ENCODE peak calls at places on chromosomes 7 and 10, in seven cellular contexts. One of them, this sample, is unnamed.

GRCh38 chr7:131159961-131160361 is 167.7 kb upstream of the MKLN1 start:
- DNase-seq in ovary: no peak
- DNase-seq in NCI-H1092 treated with DMSO at 0.1 percent for 48 hours: no peak
- DNase-seq in mesothelial cell of epicardium: no peak
- DNase-seq in NK-92 treated with Interleukin-12 subunit alpha and Interleukin-12 subunit beta, amount 100 ng/mL, for 24 hours: no peak
- DNase-seq in LoVo: no peak
- DNase-seq in A549: no peak
- DNase-seq in this sample: no peak

GRCh38 chr7:144513332-144513731 is 109.8 kb upstream of the NOBOX start:
- DNase-seq in ovary: no peak
- DNase-seq in NCI-H1092 treated with DMSO at 0.1 percent for 48 hours: peak; percentile 69
- DNase-seq in mesothelial cell of epicardium: no peak
- DNase-seq in NK-92 treated with Interleukin-12 subunit alpha and Interleukin-12 subunit beta, amount 100 ng/mL, for 24 hours: no peak
- DNase-seq in LoVo: no peak
- DNase-seq in A549: peak; percentile 2
- DNase-seq in this sample: peak; percentile 57

GRCh38 chr10:96339956-96340904 is 18.6 kb downstream of the OPALIN start:
- DNase-seq in ovary: no peak
- DNase-seq in NCI-H1092 treated with DMSO at 0.1 percent for 48 hours: peak; percentile 61
- DNase-seq in mesothelial cell of epicardium: peak; percentile 64
- DNase-seq in NK-92 treated with Interleukin-12 subunit alpha and Interleukin-12 subunit beta, amount 100 ng/mL, for 24 hours: peak; percentile 25
- DNase-seq in LoVo: peak; percentile 27
- DNase-seq in A549: peak; percentile 36
- DNase-seq in this sample: peak; percentile 76

GRCh38 chr7:17986826-17987225 is 40.8 kb downstream of the PRPS1L1 start:
- DNase-seq in ovary: no peak
- DNase-seq in NCI-H1092 treated with DMSO at 0.1 percent for 48 hours: no peak
- DNase-seq in mesothelial cell of epicardium: no peak
- DNase-seq in NK-92 treated with Interleukin-12 subunit alpha and Interleukin-12 subunit beta, amount 100 ng/mL, for 24 hours: no peak
- DNase-seq in LoVo: peak; percentile 80
- DNase-seq in A549: no peak
- DNase-seq in this sample: no peak

GRCh38 chr10:13439771-13440708 is 88.8 kb downstream of the BEND7 start:
- DNase-seq in ovary: peak; percentile 27
- DNase-seq in NCI-H1092 treated with DMSO at 0.1 percent for 48 hours: peak; percentile 44
- DNase-seq in mesothelial cell of epicardium: peak; percentile 79
- DNase-seq in NK-92 treated with Interleukin-12 subunit alpha and Interleukin-12 subunit beta, amount 100 ng/mL, for 24 hours: no peak
- DNase-seq in LoVo: peak; percentile 69
- DNase-seq in A549: peak; percentile 69
- DNase-seq in this sample: peak; percentile 48

GRCh38 chr10:72832701-72833100 is 60.8 kb upstream of the OIT3 start:
- DNase-seq in ovary: no peak
- DNase-seq in NCI-H1092 treated with DMSO at 0.1 percent for 48 hours: no peak
- DNase-seq in mesothelial cell of epicardium: no peak
- DNase-seq in NK-92 treated with Interleukin-12 subunit alpha and Interleukin-12 subunit beta, amount 100 ng/mL, for 24 hours: no peak
- DNase-seq in LoVo: no peak
- DNase-seq in A549: no peak
- DNase-seq in this sample: no peak

GRCh38 chr7:116164552-116164951 is 45.8 kb upstream of the TES start:
- DNase-seq in ovary: no peak
- DNase-seq in NCI-H1092 treated with DMSO at 0.1 percent for 48 hours: no peak
- DNase-seq in mesothelial cell of epicardium: no peak
- DNase-seq in NK-92 treated with Interleukin-12 subunit alpha and Interleukin-12 subunit beta, amount 100 ng/mL, for 24 hours: no peak
- DNase-seq in LoVo: no peak
- DNase-seq in A549: no peak
- DNase-seq in this sample: no peak

GRCh38 chr7:70156052-70156451 is 557.8 kb downstream of the AUTS2 start:
- DNase-seq in ovary: no peak
- DNase-seq in NCI-H1092 treated with DMSO at 0.1 percent for 48 hours: no peak
- DNase-seq in mesothelial cell of epicardium: no peak
- DNase-seq in NK-92 treated with Interleukin-12 subunit alpha and Interleukin-12 subunit beta, amount 100 ng/mL, for 24 hours: no peak
- DNase-seq in LoVo: no peak
- DNase-seq in A549: no peak
- DNase-seq in this sample: no peak

GRCh38 chr7:42127232-42127622 is 109.8 kb downstream of the GLI3 start:
- DNase-seq in ovary: no peak
- DNase-seq in NCI-H1092 treated with DMSO at 0.1 percent for 48 hours: no peak
- DNase-seq in mesothelial cell of epicardium: no peak
- DNase-seq in NK-92 treated with Interleukin-12 subunit alpha and Interleukin-12 subunit beta, amount 100 ng/mL, for 24 hours: no peak
- DNase-seq in LoVo: no peak
- DNase-seq in A549: no peak
- DNase-seq in this sample: no peak

GRCh38 chr7:20217193-20217948 is at the start of gene MACC1:
- DNase-seq in ovary: no peak
- DNase-seq in NCI-H1092 treated with DMSO at 0.1 percent for 48 hours: peak; percentile 62
- DNase-seq in mesothelial cell of epicardium: peak; percentile 41
- DNase-seq in NK-92 treated with Interleukin-12 subunit alpha and Interleukin-12 subunit beta, amount 100 ng/mL, for 24 hours: peak; percentile 11
- DNase-seq in LoVo: peak; percentile 92
- DNase-seq in A549: no peak
- DNase-seq in this sample: no peak

GRCh38 chr7:140972876-140973829 is 41.6 kb downstream of the MRPS33 start:
- DNase-seq in ovary: no peak
- DNase-seq in NCI-H1092 treated with DMSO at 0.1 percent for 48 hours: no peak
- DNase-seq in mesothelial cell of epicardium: no peak
- DNase-seq in NK-92 treated with Interleukin-12 subunit alpha and Interleukin-12 subunit beta, amount 100 ng/mL, for 24 hours: no peak
- DNase-seq in LoVo: no peak
- DNase-seq in A549: no peak
- DNase-seq in this sample: peak; percentile 14

GRCh38 chr10:91545817-91546216 is 87.1 kb downstream of the PPP1R3C start:
- DNase-seq in ovary: no peak
- DNase-seq in NCI-H1092 treated with DMSO at 0.1 percent for 48 hours: no peak
- DNase-seq in mesothelial cell of epicardium: no peak
- DNase-seq in NK-92 treated with Interleukin-12 subunit alpha and Interleukin-12 subunit beta, amount 100 ng/mL, for 24 hours: no peak
- DNase-seq in LoVo: no peak
- DNase-seq in A549: no peak
- DNase-seq in this sample: no peak

GRCh38 chr10:127193125-127193524 is 3.3 kb downstream of the INSYN2A start:
- DNase-seq in ovary: no peak
- DNase-seq in NCI-H1092 treated with DMSO at 0.1 percent for 48 hours: no peak
- DNase-seq in mesothelial cell of epicardium: no peak
- DNase-seq in NK-92 treated with Interleukin-12 subunit alpha and Interleukin-12 subunit beta, amount 100 ng/mL, for 24 hours: no peak
- DNase-seq in LoVo: no peak
- DNase-seq in A549: no peak
- DNase-seq in this sample: no peak

GRCh38 chr10:67818323-67818722 is 19.7 kb downstream of the DNAJC12 start:
- DNase-seq in ovary: no peak
- DNase-seq in NCI-H1092 treated with DMSO at 0.1 percent for 48 hours: no peak
- DNase-seq in mesothelial cell of epicardium: no peak
- DNase-seq in NK-92 treated with Interleukin-12 subunit alpha and Interleukin-12 subunit beta, amount 100 ng/mL, for 24 hours: no peak
- DNase-seq in LoVo: peak; percentile 58
- DNase-seq in A549: peak; percentile 73
- DNase-seq in this sample: no peak

GRCh38 chr10:8369666-8370065 is 315.2 kb downstream of the GATA3 start:
- DNase-seq in ovary: no peak
- DNase-seq in NCI-H1092 treated with DMSO at 0.1 percent for 48 hours: no peak
- DNase-seq in mesothelial cell of epicardium: no peak
- DNase-seq in NK-92 treated with Interleukin-12 subunit alpha and Interleukin-12 subunit beta, amount 100 ng/mL, for 24 hours: no peak
- DNase-seq in LoVo: peak; percentile 20
- DNase-seq in A549: no peak
- DNase-seq in this sample: no peak

GRCh38 chr7:129332354-129333056 is 101.7 kb upstream of the STRIP2 start:
- DNase-seq in ovary: no peak
- DNase-seq in NCI-H1092 treated with DMSO at 0.1 percent for 48 hours: no peak
- DNase-seq in mesothelial cell of epicardium: no peak
- DNase-seq in NK-92 treated with Interleukin-12 subunit alpha and Interleukin-12 subunit beta, amount 100 ng/mL, for 24 hours: no peak
- DNase-seq in LoVo: no peak
- DNase-seq in A549: peak; percentile 21
- DNase-seq in this sample: no peak

GRCh38 chr7:94420321-94420720 is 25.6 kb downstream of the COL1A2 start:
- DNase-seq in ovary: no peak
- DNase-seq in NCI-H1092 treated with DMSO at 0.1 percent for 48 hours: no peak
- DNase-seq in mesothelial cell of epicardium: no peak
- DNase-seq in NK-92 treated with Interleukin-12 subunit alpha and Interleukin-12 subunit beta, amount 100 ng/mL, for 24 hours: no peak
- DNase-seq in LoVo: no peak
- DNase-seq in A549: no peak
- DNase-seq in this sample: no peak

GRCh38 chr7:139645572-139646523 is 122.4 kb downstream of the CLEC2L start:
- DNase-seq in ovary: peak; percentile 73
- DNase-seq in NCI-H1092 treated with DMSO at 0.1 percent for 48 hours: peak; percentile 80
- DNase-seq in mesothelial cell of epicardium: peak; percentile 86
- DNase-seq in NK-92 treated with Interleukin-12 subunit alpha and Interleukin-12 subunit beta, amount 100 ng/mL, for 24 hours: peak; percentile 50
- DNase-seq in LoVo: peak; percentile 84
- DNase-seq in A549: peak; percentile 62
- DNase-seq in this sample: peak; percentile 85

GRCh38 chr7:135100856-135101255 is 47.0 kb upstream of the TMEM140 start:
- DNase-seq in ovary: no peak
- DNase-seq in NCI-H1092 treated with DMSO at 0.1 percent for 48 hours: no peak
- DNase-seq in mesothelial cell of epicardium: no peak
- DNase-seq in NK-92 treated with Interleukin-12 subunit alpha and Interleukin-12 subunit beta, amount 100 ng/mL, for 24 hours: no peak
- DNase-seq in LoVo: no peak
- DNase-seq in A549: no peak
- DNase-seq in this sample: no peak

GRCh38 chr7:50349963-50350944 is 45.7 kb downstream of the IKZF1 start:
- DNase-seq in ovary: no peak
- DNase-seq in NCI-H1092 treated with DMSO at 0.1 percent for 48 hours: no peak
- DNase-seq in mesothelial cell of epicardium: no peak
- DNase-seq in NK-92 treated with Interleukin-12 subunit alpha and Interleukin-12 subunit beta, amount 100 ng/mL, for 24 hours: peak; percentile 45
- DNase-seq in LoVo: no peak
- DNase-seq in A549: no peak
- DNase-seq in this sample: no peak

GRCh38 chr7:99209781-99210180 is 1.9 kb upstream of the KPNA7 start:
- DNase-seq in ovary: no peak
- DNase-seq in NCI-H1092 treated with DMSO at 0.1 percent for 48 hours: no peak
- DNase-seq in mesothelial cell of epicardium: no peak
- DNase-seq in NK-92 treated with Interleukin-12 subunit alpha and Interleukin-12 subunit beta, amount 100 ng/mL, for 24 hours: no peak
- DNase-seq in LoVo: no peak
- DNase-seq in A549: no peak
- DNase-seq in this sample: no peak

GRCh38 chr10:98338318-98338717 is 70.3 kb upstream of the LOXL4 start:
- DNase-seq in ovary: no peak
- DNase-seq in NCI-H1092 treated with DMSO at 0.1 percent for 48 hours: no peak
- DNase-seq in mesothelial cell of epicardium: no peak
- DNase-seq in NK-92 treated with Interleukin-12 subunit alpha and Interleukin-12 subunit beta, amount 100 ng/mL, for 24 hours: no peak
- DNase-seq in LoVo: no peak
- DNase-seq in A549: no peak
- DNase-seq in this sample: no peak

GRCh38 chr10:112721080-112721698 is 228.9 kb upstream of the TCF7L2 start:
- DNase-seq in ovary: no peak
- DNase-seq in NCI-H1092 treated with DMSO at 0.1 percent for 48 hours: no peak
- DNase-seq in mesothelial cell of epicardium: no peak
- DNase-seq in NK-92 treated with Interleukin-12 subunit alpha and Interleukin-12 subunit beta, amount 100 ng/mL, for 24 hours: no peak
- DNase-seq in LoVo: peak; percentile 44
- DNase-seq in A549: peak; percentile 69
- DNase-seq in this sample: no peak

GRCh38 chr7:108261560-108262255 is 131.5 kb upstream of the LAMB4 start:
- DNase-seq in ovary: no peak
- DNase-seq in NCI-H1092 treated with DMSO at 0.1 percent for 48 hours: peak; percentile 40
- DNase-seq in mesothelial cell of epicardium: no peak
- DNase-seq in NK-92 treated with Interleukin-12 subunit alpha and Interleukin-12 subunit beta, amount 100 ng/mL, for 24 hours: no peak
- DNase-seq in LoVo: no peak
- DNase-seq in A549: no peak
- DNase-seq in this sample: no peak

GRCh38 chr7:152072451-152072850 is 47.0 kb downstream of the GALNT11 start:
- DNase-seq in ovary: no peak
- DNase-seq in NCI-H1092 treated with DMSO at 0.1 percent for 48 hours: no peak
- DNase-seq in mesothelial cell of epicardium: no peak
- DNase-seq in NK-92 treated with Interleukin-12 subunit alpha and Interleukin-12 subunit beta, amount 100 ng/mL, for 24 hours: no peak
- DNase-seq in LoVo: no peak
- DNase-seq in A549: no peak
- DNase-seq in this sample: no peak

GRCh38 chr10:35898722-35899485 is 256.8 kb upstream of the FZD8 start:
- DNase-seq in ovary: no peak
- DNase-seq in NCI-H1092 treated with DMSO at 0.1 percent for 48 hours: peak; percentile 31
- DNase-seq in mesothelial cell of epicardium: no peak
- DNase-seq in NK-92 treated with Interleukin-12 subunit alpha and Interleukin-12 subunit beta, amount 100 ng/mL, for 24 hours: no peak
- DNase-seq in LoVo: no peak
- DNase-seq in A549: no peak
- DNase-seq in this sample: peak; percentile 25

GRCh38 chr7:83925860-83926259 is 268.7 kb downstream of the SEMA3A start:
- DNase-seq in ovary: no peak
- DNase-seq in NCI-H1092 treated with DMSO at 0.1 percent for 48 hours: no peak
- DNase-seq in mesothelial cell of epicardium: no peak
- DNase-seq in NK-92 treated with Interleukin-12 subunit alpha and Interleukin-12 subunit beta, amount 100 ng/mL, for 24 hours: no peak
- DNase-seq in LoVo: no peak
- DNase-seq in A549: no peak
- DNase-seq in this sample: no peak

GRCh38 chr10:48464871-48465736 is 139.8 kb downstream of the ARHGAP22 start:
- DNase-seq in ovary: no peak
- DNase-seq in NCI-H1092 treated with DMSO at 0.1 percent for 48 hours: peak; percentile 10
- DNase-seq in mesothelial cell of epicardium: peak; percentile 34
- DNase-seq in NK-92 treated with Interleukin-12 subunit alpha and Interleukin-12 subunit beta, amount 100 ng/mL, for 24 hours: no peak
- DNase-seq in LoVo: no peak
- DNase-seq in A549: no peak
- DNase-seq in this sample: peak; percentile 64